ENCODE peak calls at places on chromosomes 13 and 19, in five cellular contexts. V is AG10803, C is mucosa of descending colon, F is CD14-positive monocyte, R is neural crest cell. D is an unnamed sample.

GRCh38 chr13:27137759-27138158 is 33.9 kb downstream of the USP12 start:
- DNase-seq in V (peak; percentile 4), C (no peak), F (no peak), R (no peak), D (no peak)

GRCh38 chr19:57560049-57560491 is 407 bp upstream of the ZNF550 start:
- DNase-seq in V (peak; percentile 78), C (peak; percentile 50), F (no peak), R (no peak), D (peak; percentile 81)

GRCh38 chr19:2271516-2272103 is 10.4 kb downstream of the PEAK3 start:
- DNase-seq in V (peak; percentile 82), C (peak; percentile 57), F (peak; percentile 76), R (no peak), D (peak; percentile 81)

GRCh38 chr13:27079421-27079958 is 92.1 kb downstream of the USP12 start:
- DNase-seq in V (peak; percentile 98), C (no peak), F (no peak), R (no peak), D (peak; percentile 85)

GRCh38 chr13:99353836-99354235 is 46.6 kb upstream of the GPR183 start:
- DNase-seq in V (peak; percentile 15), C (no peak), F (no peak), R (no peak), D (peak; percentile 46)

GRCh38 chr13:95937700-95938320 is 115.4 kb downstream of the UGGT2 start:
- DNase-seq in V (no peak), C (no peak), F (no peak), R (no peak), D (no peak)

GRCh38 chr19:48393559-48394330 is at the start of gene GRIN2D:
- DNase-seq in V (peak; percentile 38), C (peak; percentile 59), F (no peak), R (peak; percentile 45), D (peak; percentile 20)

GRCh38 chr19:1324792-1325567 is 39.3 kb downstream of the EFNA2 start:
- DNase-seq in V (peak; percentile 67), C (no peak), F (peak; percentile 60), R (no peak), D (peak; percentile 56)

GRCh38 chr13:78636493-78636892 is 22.5 kb downstream of the OBI1 start:
- DNase-seq in V (no peak), C (no peak), F (no peak), R (no peak), D (no peak)

GRCh38 chr19:30848626-30849322 is 476.6 kb downstream of the ZNF536 start:
- DNase-seq in V (no peak), C (no peak), F (no peak), R (no peak), D (no peak)

GRCh38 chr13:81184556-81185265 is 843.8 kb upstream of the SPRY2 start:
- DNase-seq in V (no peak), C (no peak), F (no peak), R (no peak), D (no peak)

GRCh38 chr19:39038098-39038497 is 5.7 kb upstream of the FBXO27 start:
- DNase-seq in V (peak; percentile 27), C (no peak), F (no peak), R (peak; percentile 15), D (peak; percentile 32)

GRCh38 chr19:19406878-19407639 is 1.6 kb downstream of the GATAD2A start:
- DNase-seq in V (peak; percentile 57), C (peak; percentile 70), F (no peak), R (no peak), D (peak; percentile 70)
- TF ChIP-seq CTCF in V (peak; percentile 54), C (no peak), F (peak; percentile 37), R (no peak), D (peak; percentile 59)

GRCh38 chr19:10270616-10271394 is at the start of gene ICAM1:
- DNase-seq in V (peak; percentile 39), C (peak; percentile 93), F (peak; percentile 93), R (no peak), D (no peak)
- TF ChIP-seq CTCF in V (no peak), C (no peak), F (peak; percentile 14), R (peak; percentile 23), D (peak; percentile 30)

DNA sequence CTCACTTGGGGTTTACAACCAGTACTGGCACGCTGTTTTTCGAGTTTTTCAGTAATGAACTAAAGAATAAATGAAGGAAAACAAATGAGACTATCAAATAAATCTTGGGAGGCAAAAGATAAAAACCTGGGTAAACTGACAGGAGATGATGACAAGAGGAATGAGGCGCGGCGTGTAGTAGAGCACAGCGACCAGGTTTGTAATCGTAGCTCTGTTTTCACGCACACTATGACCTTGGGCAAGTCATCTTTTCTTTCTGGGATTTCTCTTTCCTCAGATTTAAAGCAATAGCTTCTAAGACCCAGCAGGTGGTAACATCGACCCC is 419 bp downstream of the MRPS31 start:
- DNase-seq in V (no peak), C (no peak), F (no peak), R (no peak), D (no peak)
- TF ChIP-seq CTCF in V (no peak), C (no peak), F (no peak), R (no peak), D (no peak)

GRCh38 chr13:57996717-57997116 is 365.2 kb downstream of the PCDH17 start:
- DNase-seq in V (no peak), C (no peak), F (no peak), R (no peak), D (no peak)
- TF ChIP-seq CTCF in V (no peak), C (no peak), F (no peak), R (no peak), D (no peak)

GRCh38 chr19:49817964-49818690 is at the start of gene MED25:
- DNase-seq in V (peak; percentile 83), C (peak; percentile 90), F (peak; percentile 83), R (peak; percentile 82), D (peak; percentile 75)
- TF ChIP-seq CTCF in V (no peak), C (peak; percentile 21), F (peak; percentile 23), R (peak; percentile 52), D (peak; percentile 40)

GRCh38 chr13:48304132-48304876 is 753 bp downstream of the RB1 start:
- DNase-seq in V (peak; percentile 52), C (no peak), F (no peak), R (peak; percentile 9), D (peak; percentile 42)
- TF ChIP-seq CTCF in V (no peak), C (no peak), F (no peak), R (no peak), D (peak; percentile 18)

DNA sequence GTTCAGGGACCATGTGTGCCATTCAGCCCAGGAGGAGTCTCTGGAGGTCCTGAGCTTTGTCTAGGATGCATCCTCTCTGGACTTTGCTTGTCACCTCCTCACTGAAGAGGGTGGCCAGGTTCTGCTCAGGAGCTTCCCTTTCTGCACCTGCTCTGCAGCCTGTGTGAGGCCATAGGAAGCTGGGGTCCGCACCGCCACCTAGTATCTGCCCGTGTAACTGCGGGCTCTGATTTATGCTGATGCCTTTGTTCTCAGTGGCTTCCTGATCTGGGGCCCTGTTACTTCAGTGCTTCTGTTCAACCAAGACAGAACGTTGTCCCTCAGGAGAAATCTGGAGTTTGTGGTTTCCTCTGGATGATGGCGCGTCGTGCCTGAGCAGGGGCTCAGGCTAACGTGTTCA is 15.5 kb downstream of the ZNF610 start:
- DNase-seq in V (no peak), C (no peak), F (no peak), R (peak; percentile 10), D (no peak)
- TF ChIP-seq CTCF in V (no peak), C (no peak), F (no peak), R (peak; percentile 36), D (no peak)

GRCh38 chr13:97226013-97226412 is 3.9 kb downstream of the MBNL2 start:
- DNase-seq in V (no peak), C (peak; percentile 41), F (no peak), R (no peak), D (no peak)

GRCh38 chr13:97223711-97224461 is 1.8 kb downstream of the MBNL2 start:
- DNase-seq in V (peak; percentile 95), C (peak; percentile 59), F (peak; percentile 72), R (no peak), D (peak; percentile 84)

GRCh38 chr13:97222934-97223710 is 989 bp downstream of the MBNL2 start:
- DNase-seq in V (peak; percentile 88), C (no peak), F (no peak), R (no peak), D (no peak)

GRCh38 chr13:97225533-97225932 is 3.4 kb downstream of the MBNL2 start:
- DNase-seq in V (no peak), C (peak; percentile 33), F (no peak), R (no peak), D (no peak)

DNA sequence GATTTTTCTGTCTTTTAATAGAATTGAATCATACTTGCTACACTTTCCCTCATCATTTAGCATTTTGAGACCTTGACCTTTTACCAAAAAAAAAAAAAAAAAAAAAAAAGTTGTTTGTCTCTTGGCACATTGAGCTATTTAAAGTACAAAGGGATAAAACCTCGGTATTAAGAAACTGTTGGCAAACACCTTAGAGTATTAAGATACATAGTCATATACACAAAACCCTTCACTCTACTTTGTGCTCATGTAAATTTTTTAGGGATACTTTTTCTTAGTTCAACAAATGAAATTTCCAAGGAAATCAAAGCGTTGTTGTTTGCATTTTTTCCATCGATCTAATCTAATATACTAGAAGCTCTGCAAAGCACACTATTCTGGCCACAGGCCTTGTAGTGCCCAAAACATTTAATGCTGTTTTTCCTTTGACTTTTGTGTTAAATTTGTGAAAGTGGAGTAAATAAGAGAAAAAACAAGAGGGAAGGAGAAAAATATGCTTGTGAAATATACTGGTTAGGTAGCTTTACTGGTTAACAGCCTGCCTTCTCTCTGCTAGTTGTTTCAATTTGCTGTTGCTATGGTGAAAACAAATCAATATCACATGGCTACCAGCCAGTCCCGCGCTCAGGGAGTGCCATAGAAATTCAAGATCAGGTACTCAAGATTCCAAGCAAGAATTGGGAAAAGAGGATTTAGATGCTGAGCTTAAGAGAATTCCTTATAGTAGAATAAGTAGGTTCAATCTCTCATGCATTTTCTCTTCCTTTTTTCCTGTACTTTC is 2.6 kb downstream of the MBNL2 start:
- DNase-seq in V (peak; percentile 68), C (peak; percentile 43), F (no peak), R (no peak), D (no peak)
- TF ChIP-seq CTCF in V (no peak), C (no peak), F (no peak), R (no peak), D (no peak)

GRCh38 chr13:60226507-60226906 is 62.8 kb upstream of the DIAPH3 start:
- DNase-seq in V (peak; percentile 45), C (no peak), F (no peak), R (no peak), D (peak; percentile 49)
- TF ChIP-seq CTCF in V (peak; percentile 61), C (no peak), F (no peak), R (peak; percentile 46), D (peak; percentile 62)

D was measured in HFFc6.